ENCODE peak calls at places on chromosomes 12 and 14, in seven cellular contexts. E is NCI-H2107; D is PC-3; O is LNCaP clone FGC; X is kidney glomerular epithelial cell; J is activated CD8-positive, alpha-beta memory T cell treated with anti-CD3 and anti-CD28 coated beads for 24 hours; U is putamen. Z is an unnamed sample.

GRCh38 chr12:112916270-112916669 is 9.5 kb downstream of the OAS1 start:
- DNase-seq in E (no peak), O (peak; percentile 85), U (no peak), J (no peak), X (no peak), D (peak; percentile 80), Z (peak; percentile 24)

GRCh38 chr14:25178255-25178654 is 128.3 kb upstream of the STXBP6 start:
- DNase-seq in U (no peak), E (no peak), D (peak; percentile 37), X (no peak), O (no peak), J (no peak), Z (no peak)

GRCh38 chr12:44835641-44836379 is 40.3 kb downstream of the NELL2 start:
- DNase-seq in J (peak; percentile 76), E (no peak), O (no peak), U (peak; percentile 71), D (no peak), X (no peak), Z (no peak)

GRCh38 chr12:119938049-119938667 is 50.9 kb upstream of the BICDL1 start:
- DNase-seq in O (peak; percentile 17), J (peak; percentile 84), U (peak; percentile 37), E (peak; percentile 48), X (peak; percentile 27), D (peak; percentile 86), Z (peak; percentile 33)

GRCh38 chr12:93895096-93895460 is 217.9 kb downstream of the CRADD start:
- DNase-seq in D (no peak), E (no peak), J (no peak), O (no peak), U (no peak), X (no peak), Z (no peak)

GRCh38 chr14:80213602-80214001 is 2.3 kb upstream of the DIO2 start:
- DNase-seq in J (no peak), U (no peak), O (no peak), X (peak; percentile 5), D (peak; percentile 81), E (no peak), Z (peak; percentile 6)

GRCh38 chr12:56947633-56948535 is 9.5 kb downstream of the RDH16 start:
- DNase-seq in O (no peak), D (peak; percentile 57), X (no peak), J (no peak), U (no peak), E (no peak), Z (no peak)

GRCh38 chr14:103552011-103552797 is 10.3 kb downstream of the BAG5 start:
- DNase-seq in E (no peak), J (no peak), O (no peak), U (no peak), X (peak; percentile 89), D (peak; percentile 83), Z (peak; percentile 79)

GRCh38 chr14:22533739-22534359 is 55.2 kb downstream of the DAD1 start:
- DNase-seq in O (no peak), X (no peak), E (no peak), D (no peak), J (peak; percentile 58), U (no peak), Z (no peak)

GRCh38 chr12:49894754-49895153 is 8.9 kb downstream of the FAIM2 start:
- DNase-seq in E (no peak), D (no peak), X (no peak), O (no peak), J (no peak), U (no peak), Z (no peak)

GRCh38 chr12:63045020-63045860 is 105.8 kb downstream of the AVPR1A start:
- DNase-seq in J (no peak), O (no peak), D (peak; percentile 69), E (no peak), X (peak; percentile 96), U (no peak), Z (peak; percentile 99)

GRCh38 chr12:28578361-28578760 is 388.1 kb downstream of the CCDC91 start:
- DNase-seq in D (no peak), O (no peak), X (no peak), J (no peak), U (no peak), E (no peak), Z (no peak)

GRCh38 chr14:57221931-57222330 is 46.8 kb downstream of the EXOC5 start:
- DNase-seq in X (no peak), O (no peak), D (no peak), J (no peak), U (no peak), E (no peak), Z (no peak)

GRCh38 chr12:953776-954175 is 4.3 kb upstream of the RAD52 start:
- DNase-seq in X (no peak), D (peak; percentile 68), O (no peak), J (no peak), U (no peak), E (no peak), Z (no peak)

GRCh38 chr12:64616221-64616620 is 5.9 kb downstream of the RASSF3 start:
- DNase-seq in O (no peak), U (no peak), J (no peak), D (no peak), X (no peak), E (no peak), Z (no peak)

GRCh38 chr12:22665476-22665875 is 40.5 kb downstream of the ETNK1 start:
- DNase-seq in X (no peak), D (no peak), U (no peak), E (no peak), J (no peak), O (no peak), Z (no peak)

GRCh38 chr12:67366530-67367196 is 97.5 kb downstream of the CAND1 start:
- DNase-seq in O (no peak), J (no peak), D (peak; percentile 9), E (no peak), X (peak; percentile 72), U (no peak), Z (peak; percentile 32)

GRCh38 chr12:4051616-4052015 is 178.4 kb upstream of the PARP11 start:
- DNase-seq in D (no peak), J (no peak), X (no peak), E (no peak), U (no peak), O (no peak), Z (no peak)

GRCh38 chr14:64703393-64704144 is 655 bp upstream of the PLEKHG3 start:
- DNase-seq in D (peak; percentile 32), E (no peak), J (no peak), U (no peak), X (no peak), O (no peak), Z (no peak)

GRCh38 chr14:75132374-75133086 is 5.7 kb upstream of the NEK9 start:
- DNase-seq in E (peak; percentile 85), O (no peak), U (peak; percentile 76), X (peak; percentile 72), J (no peak), D (peak; percentile 93), Z (peak; percentile 68)